ENCODE peak calls at places on chromosome 1, in six cellular contexts. B, L, N, Y, J and K are unnamed samples.

GRCh38 chr1:26237230-26237966 is 3.4 kb downstream of the CEP85 start:
- DNase-seq in B (no peak), L (no peak), N (no peak), Y (no peak), J (no peak), K (peak; percentile 72)

GRCh38 chr1:225418059-225418458 is 9.8 kb downstream of the LBR start:
- DNase-seq in B (no peak), L (no peak), N (no peak), Y (no peak), J (no peak), K (no peak)

GRCh38 chr1:10680487-10680886 is 116.0 kb downstream of the CASZ1 start:
- DNase-seq in B (no peak), L (no peak), N (no peak), Y (no peak), J (no peak), K (peak; percentile 47)

GRCh38 chr1:41889506-41890414 is 29.0 kb downstream of the HIVEP3 start:
- DNase-seq in B (no peak), L (no peak), N (no peak), Y (no peak), J (no peak), K (no peak)

GRCh38 chr1:60813051-60813450 is 269.3 kb upstream of the NFIA start:
- DNase-seq in B (no peak), L (no peak), N (no peak), Y (no peak), J (no peak), K (no peak)

GRCh38 chr1:13965770-13966398 is 265.9 kb downstream of the PRDM2 start:
- DNase-seq in B (no peak), L (peak; percentile 23), N (peak; percentile 43), Y (peak; percentile 48), J (peak; percentile 33), K (peak; percentile 61)

GRCh38 chr1:46606255-46606965 is 2.3 kb upstream of the MKNK1 start:
- DNase-seq in B (no peak), L (no peak), N (no peak), Y (no peak), J (no peak), K (no peak)

GRCh38 chr1:34984435-34985062 is 598 bp downstream of the TMEM35B start:
- DNase-seq in B (no peak), L (no peak), N (no peak), Y (no peak), J (no peak), K (peak; percentile 55)

GRCh38 chr1:192224386-192224785 is 66.1 kb downstream of the RGS18 start:
- DNase-seq in B (no peak), L (no peak), N (no peak), Y (no peak), J (no peak), K (no peak)

DNA sequence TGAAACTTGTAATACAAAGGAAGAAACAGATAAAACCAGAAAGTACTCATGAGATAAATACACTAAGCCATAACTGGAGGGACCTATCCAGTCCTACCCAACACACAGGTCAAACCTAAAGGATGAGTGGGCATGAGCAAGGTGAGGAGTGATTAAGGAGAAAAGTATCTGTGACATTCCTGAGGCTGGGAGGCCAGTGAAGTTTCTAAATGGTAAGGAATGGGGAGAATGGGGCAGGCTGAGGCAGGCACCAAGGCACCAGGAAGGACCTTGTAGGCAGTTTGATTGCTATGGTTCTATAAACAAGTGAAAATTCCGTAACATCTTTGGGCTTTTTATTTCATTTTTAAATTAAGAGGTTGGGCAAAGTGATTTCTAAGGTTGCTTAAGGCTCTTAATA is 10.4 kb downstream of the DDX59 start:
- DNase-seq in B (no peak), L (no peak), N (peak; percentile 63), Y (peak; percentile 39), J (peak; percentile 31), K (no peak)
- TF ChIP-seq ZNF274 in B (no peak), L (no peak), N (no peak), Y (no peak), J (no peak), K (no peak)

DNA sequence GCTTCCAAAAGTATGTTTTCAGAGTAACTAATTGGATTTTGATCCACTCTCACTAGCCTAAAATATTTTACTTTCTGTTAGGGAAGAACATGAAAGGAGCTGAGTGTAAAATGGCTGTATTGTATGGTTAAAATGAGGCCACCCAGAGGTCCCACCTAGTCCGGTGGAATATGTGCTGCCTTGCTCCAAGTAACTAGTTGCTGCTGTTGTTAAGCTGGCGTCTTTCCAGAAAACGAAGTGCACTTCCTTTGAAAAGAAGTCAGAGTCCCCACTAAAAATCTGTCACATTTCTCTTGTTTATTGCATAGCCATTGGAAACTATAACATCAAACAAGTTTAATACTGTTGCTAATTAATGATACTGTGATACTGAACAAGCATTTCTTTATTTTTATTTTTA is 3.2 kb downstream of the SLC25A33 start:
- DNase-seq in B (no peak), L (peak; percentile 66), N (no peak), Y (no peak), J (no peak), K (no peak)
- TF ChIP-seq ZNF274 in B (no peak), L (no peak), N (no peak), Y (no peak), J (no peak), K (no peak)

GRCh38 chr1:183653468-183653794 is 315 bp upstream of the APOBEC4 start:
- DNase-seq in B (no peak), L (no peak), N (no peak), Y (no peak), J (no peak), K (no peak)

GRCh38 chr1:183653876-183654451 is 848 bp upstream of the APOBEC4 start:
- DNase-seq in B (no peak), L (no peak), N (no peak), Y (no peak), J (no peak), K (no peak)

GRCh38 chr1:183652547-183653467 is at the start of gene APOBEC4:
- DNase-seq in B (no peak), L (no peak), N (no peak), Y (no peak), J (no peak), K (no peak)

GRCh38 chr1:183651621-183652020 is 1.5 kb downstream of the APOBEC4 start:
- DNase-seq in B (no peak), L (no peak), N (no peak), Y (no peak), J (no peak), K (no peak)

DNA sequence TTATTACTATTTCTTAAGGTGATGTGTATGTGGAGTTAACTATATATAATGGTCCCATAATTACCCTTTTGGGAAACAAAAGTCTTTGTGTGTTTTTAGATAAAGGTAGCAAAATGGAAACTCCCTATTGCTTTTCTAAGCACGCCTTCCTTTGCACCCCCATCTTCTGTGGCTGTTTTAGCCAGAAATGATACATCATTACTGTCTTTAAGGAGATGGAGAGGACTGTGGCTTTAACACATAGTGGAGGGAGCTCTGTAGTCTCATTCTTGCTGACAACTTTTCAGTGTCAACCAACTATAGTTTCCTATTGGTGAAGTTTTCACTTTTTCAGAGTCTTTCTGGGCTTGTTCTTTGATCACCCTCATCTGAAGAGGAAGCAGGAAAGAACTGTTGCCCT is 1.0 kb downstream of the APOBEC4 start:
- DNase-seq in B (no peak), L (no peak), N (no peak), Y (no peak), J (no peak), K (no peak)
- TF ChIP-seq ZNF274 in B (no peak), L (no peak), N (no peak), Y (no peak), J (no peak), K (no peak)

GRCh38 chr1:75796376-75797272 is at the start of gene MSH4:
- DNase-seq in B (no peak), L (peak; percentile 33), N (no peak), Y (no peak), J (no peak), K (peak; percentile 43)
- TF ChIP-seq ZNF274 in B (no peak), L (no peak), N (no peak), Y (no peak), J (no peak), K (no peak)

DNA sequence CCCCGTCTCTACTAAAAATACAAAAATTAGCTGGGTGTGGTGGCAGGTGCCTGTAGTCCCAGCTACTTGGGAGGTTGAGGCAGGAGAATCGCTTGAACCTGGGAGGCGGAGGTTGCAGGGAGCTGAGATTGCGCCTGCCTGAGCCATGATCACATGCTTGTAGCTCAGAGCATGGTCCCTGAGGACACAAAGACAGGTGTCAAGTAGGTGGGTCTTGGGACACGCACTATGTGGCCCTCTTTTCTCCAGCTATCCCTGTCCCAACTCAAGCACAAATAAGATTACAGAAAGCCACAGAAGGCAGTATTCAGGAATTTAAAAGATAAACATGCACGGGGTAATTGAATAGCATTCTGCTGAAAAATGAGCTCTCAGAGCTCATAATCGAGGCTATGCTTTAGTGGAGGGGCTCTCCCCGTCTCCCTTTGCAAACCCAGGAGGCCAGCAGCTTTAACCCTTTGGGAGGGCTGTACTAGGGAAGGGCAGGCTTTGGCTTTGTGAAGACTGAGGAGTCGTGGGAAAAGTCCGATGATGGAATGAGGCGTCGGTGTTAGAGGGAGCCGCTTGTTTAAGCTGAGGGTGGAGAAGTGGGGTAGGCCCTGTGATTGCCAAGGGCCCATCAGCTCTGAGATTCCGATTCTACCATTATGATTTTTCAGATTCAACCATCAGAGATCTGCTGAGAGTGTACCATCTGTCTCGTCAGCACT is 59.6 kb upstream of the CD34 start:
- DNase-seq in B (no peak), L (no peak), N (no peak), Y (no peak), J (no peak), K (no peak)
- TF ChIP-seq ZNF274 in B (no peak), L (no peak), N (no peak), Y (no peak), J (no peak), K (no peak)

GRCh38 chr1:218347713-218348627 is 2.8 kb downstream of the TGFB2 start:
- DNase-seq in B (no peak), L (no peak), N (no peak), Y (no peak), J (no peak), K (no peak)
- TF ChIP-seq ZNF274 in B (no peak), L (no peak), N (no peak), Y (no peak), J (no peak), K (no peak)

GRCh38 chr1:97034651-97035050 is 313.1 kb downstream of the PTBP2 start:
- DNase-seq in B (no peak), L (no peak), N (no peak), Y (no peak), J (no peak), K (no peak)
- TF ChIP-seq ZNF274 in B (no peak), L (no peak), N (no peak), Y (no peak), J (no peak), K (no peak)

GRCh38 chr1:243628476-243628907 is 221.6 kb downstream of the AKT3 start:
- DNase-seq in B (no peak), L (peak; percentile 69), N (no peak), Y (no peak), J (no peak), K (no peak)
- TF ChIP-seq ZNF274 in B (no peak), L (no peak), N (no peak), Y (no peak), J (no peak), K (no peak)